ENCODE peak calls at places on chromosomes 11 and 22, in seven cellular contexts. S is H1, Q is sigmoid colon, N is stomach, H is transverse colon, K is GM12878, X is HepG2. Y is an unnamed sample.
A peak's percentile ranks its signal among the peaks of the same experiment; 100 is the strongest.

GRCh38 chr11:19359425-19360000 is 118.8 kb upstream of the E2F8 start:
- DNase-seq in S (no peak), Q (no peak), N (no peak), H (no peak), K (no peak), X (no peak), Y (no peak)

GRCh38 chr11:78319453-78319955 is 98.1 kb downstream of the GAB2 start:
- DNase-seq in S (no peak), Q (peak; percentile 79), N (no peak), H (peak; percentile 26), K (no peak), X (no peak), Y (no peak)

GRCh38 chr11:103892603-103893002 is 143.8 kb upstream of the DDI1 start:
- DNase-seq in S (no peak), Q (no peak), N (no peak), H (no peak), K (no peak), X (no peak), Y (no peak)

GRCh38 chr22:22195265-22196017 is 49.1 kb upstream of the VPREB1 start:
- DNase-seq in S (peak; percentile 64), Q (no peak), N (peak; percentile 83), H (peak; percentile 87), K (peak; percentile 91), X (peak; percentile 83), Y (no peak)

GRCh38 chr11:64846998-64847666 is 2.7 kb upstream of the CDC42BPG start:
- DNase-seq in S (peak; percentile 87), Q (peak; percentile 96), N (peak; percentile 95), H (peak; percentile 96), K (no peak), X (peak; percentile 87), Y (peak; percentile 96)

GRCh38 chr22:20033045-20033706 is 12.3 kb downstream of the TANGO2 start:
- DNase-seq in S (no peak), Q (no peak), N (peak; percentile 63), H (no peak), K (no peak), X (no peak), Y (no peak)

GRCh38 chr11:95835768-95836488 is 45.6 kb downstream of the CEP57 start:
- DNase-seq in S (peak; percentile 5), Q (peak; percentile 80), N (peak; percentile 64), H (peak; percentile 56), K (peak; percentile 13), X (peak; percentile 84), Y (no peak)

GRCh38 chr11:122642472-122642922 is 13.0 kb upstream of the UBASH3B start:
- DNase-seq in S (no peak), Q (no peak), N (no peak), H (no peak), K (no peak), X (peak; percentile 94), Y (no peak)

GRCh38 chr22:20517422-20517821 is 10.0 kb downstream of the MED15 start:
- DNase-seq in S (no peak), Q (no peak), N (no peak), H (no peak), K (no peak), X (no peak), Y (no peak)

GRCh38 chr22:26259510-26259909 is 90.2 kb downstream of the SEZ6L start:
- DNase-seq in S (peak; percentile 44), Q (no peak), N (no peak), H (no peak), K (no peak), X (peak; percentile 30), Y (no peak)

GRCh38 chr11:72687326-72687725 is 13.1 kb upstream of the PDE2A start:
- DNase-seq in S (no peak), Q (no peak), N (no peak), H (no peak), K (no peak), X (no peak), Y (no peak)

GRCh38 chr11:72686639-72687215 is 12.5 kb upstream of the PDE2A start:
- DNase-seq in S (no peak), Q (no peak), N (no peak), H (no peak), K (no peak), X (no peak), Y (no peak)

GRCh38 chr11:72685560-72686480 is 11.6 kb upstream of the PDE2A start:
- DNase-seq in S (no peak), Q (peak; percentile 89), N (no peak), H (peak; percentile 35), K (no peak), X (no peak), Y (no peak)

GRCh38 chr11:72688929-72689328 is 14.7 kb upstream of the PDE2A start:
- DNase-seq in S (no peak), Q (no peak), N (no peak), H (no peak), K (no peak), X (no peak), Y (no peak)

GRCh38 chr11:72688486-72688885 is 14.3 kb upstream of the PDE2A start:
- DNase-seq in S (no peak), Q (no peak), N (no peak), H (no peak), K (no peak), X (no peak), Y (no peak)
- H3K27ac ChIP-seq in S (no peak overlapping the region), Q (no peak overlapping the region), N (peak overlapping the region; percentile 8), H (no peak overlapping the region), K (no peak overlapping the region), X (no peak overlapping the region), Y (no peak overlapping the region)

GRCh38 chr11:70076461-70076931 is 1.6 kb upstream of the ANO1 start:
- DNase-seq in S (no peak), Q (peak; percentile 48), N (no peak), H (no peak), K (no peak), X (no peak), Y (no peak)

GRCh38 chr11:70078796-70079616 is 889 bp downstream of the ANO1 start:
- DNase-seq in S (no peak), Q (peak; percentile 64), N (no peak), H (no peak), K (no peak), X (no peak), Y (no peak)

GRCh38 chr11:70077411-70078094 is 564 bp upstream of the ANO1 start:
- DNase-seq in S (no peak), Q (peak; percentile 54), N (no peak), H (no peak), K (no peak), X (no peak), Y (no peak)

GRCh38 chr11:70079691-70080090 is 1.6 kb downstream of the ANO1 start:
- DNase-seq in S (no peak), Q (no peak), N (no peak), H (no peak), K (no peak), X (no peak), Y (peak; percentile 40)

GRCh38 chr11:70078095-70078795 is at the start of gene ANO1:
- DNase-seq in S (no peak), Q (peak; percentile 53), N (peak; percentile 52), H (no peak), K (no peak), X (no peak), Y (no peak)
- TF ChIP-seq POLR2AphosphoS5 in S (no peak), Q (no peak), N (no peak), H (no peak), K (no peak), X (no peak), Y (no peak)

GRCh38 chr11:56905936-56906335 is 82.8 kb upstream of the OR5AK2 start:
- DNase-seq in S (no peak), Q (no peak), N (no peak), H (no peak), K (no peak), X (no peak), Y (no peak)

GRCh38 chr11:56909563-56909962 is 79.2 kb upstream of the OR5AK2 start:
- DNase-seq in S (no peak), Q (no peak), N (no peak), H (no peak), K (no peak), X (no peak), Y (no peak)

GRCh38 chr11:56909080-56909479 is 79.6 kb upstream of the OR5AK2 start:
- DNase-seq in S (no peak), Q (no peak), N (no peak), H (no peak), K (no peak), X (no peak), Y (no peak)

GRCh38 chr11:56905442-56905841 is 83.3 kb upstream of the OR5AK2 start:
- DNase-seq in S (no peak), Q (no peak), N (no peak), H (peak; percentile 54), K (no peak), X (no peak), Y (no peak)

DNA sequence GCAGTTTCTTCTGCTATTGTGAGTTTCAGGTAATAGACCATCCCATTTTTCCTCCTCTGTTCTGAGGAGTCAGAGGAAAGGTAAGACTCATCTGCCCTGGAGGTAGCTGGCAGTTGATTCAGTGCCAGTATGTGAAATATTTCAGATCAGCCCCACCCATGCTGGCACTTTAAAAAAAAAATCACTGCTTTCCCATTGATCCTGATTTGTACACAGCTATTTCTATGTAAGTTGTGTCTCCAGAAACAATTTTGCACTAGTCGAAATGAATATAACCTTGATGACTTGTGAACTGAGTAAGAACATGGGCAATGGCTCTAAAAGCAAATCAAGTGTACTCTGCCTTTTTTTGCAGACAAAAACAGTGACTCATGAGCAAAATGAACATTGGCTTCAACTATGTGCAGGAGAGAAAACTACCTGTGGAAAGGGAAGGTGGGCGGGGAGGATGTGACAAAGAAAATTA is 82.0 kb upstream of the OR5AK2 start:
- DNase-seq in S (no peak), Q (no peak), N (no peak), H (no peak), K (no peak), X (no peak), Y (no peak)
- TF ChIP-seq EP300 in S (no peak), Q (no peak), N (no peak), H (no peak), K (no peak), X (no peak), Y (no peak)

GRCh38 chr11:130645164-130645859 is 196.9 kb downstream of the ADAMTS15 start:
- DNase-seq in S (no peak), Q (no peak), N (no peak), H (no peak), K (no peak), X (no peak), Y (no peak)

GRCh38 chr11:130649749-130650275 is 201.4 kb downstream of the ADAMTS15 start:
- DNase-seq in S (no peak), Q (no peak), N (no peak), H (no peak), K (no peak), X (no peak), Y (no peak)

GRCh38 chr11:130648601-130649000 is 200.2 kb downstream of the ADAMTS15 start:
- DNase-seq in S (no peak), Q (peak; percentile 85), N (no peak), H (peak; percentile 20), K (no peak), X (no peak), Y (no peak)

GRCh38 chr11:130646881-130647280 is 198.4 kb downstream of the ADAMTS15 start:
- DNase-seq in S (no peak), Q (no peak), N (no peak), H (no peak), K (no peak), X (no peak), Y (no peak)

DNA sequence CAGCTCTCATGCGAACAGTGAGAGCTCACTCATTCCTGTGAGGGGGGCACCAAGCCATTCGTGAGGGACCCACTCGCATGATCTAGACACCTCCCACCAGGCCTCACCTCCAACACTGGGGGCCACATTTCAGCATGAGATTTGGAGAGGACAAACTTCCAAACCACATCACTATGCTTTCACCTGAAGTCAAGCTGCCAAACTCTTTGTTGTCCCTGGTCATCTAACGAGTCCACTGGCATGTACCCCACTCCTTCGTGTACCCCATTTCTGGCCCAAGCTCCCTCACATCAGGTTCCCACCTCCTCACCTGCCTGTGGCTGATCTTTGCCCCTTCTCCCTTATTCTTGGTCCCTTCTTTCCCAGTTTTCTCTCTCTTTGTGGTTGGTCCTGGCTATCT is 198.9 kb downstream of the ADAMTS15 start:
- DNase-seq in S (no peak), Q (no peak), N (no peak), H (no peak), K (no peak), X (no peak), Y (no peak)
- H3K27ac ChIP-seq in S (no peak overlapping the region), Q (peak overlapping the region; percentile 70), N (no peak overlapping the region), H (no peak overlapping the region), K (no peak overlapping the region), X (no peak overlapping the region), Y (no peak overlapping the region)